ENCODE peak calls at places on chromosomes 7 and 10, in four cellular contexts. One of them, this sample, is unnamed.

GRCh38 chr7:155951554-155952158 is 139.4 kb upstream of the SHH start:
- DNase-seq in tibial nerve: no peak
- DNase-seq in stimulated activated CD8-positive, alpha-beta memory T cell treated with anti-CD3 and anti-CD28 coated beads, Interleukin-2, amount 100 ng/mL, for 48 hours: no peak
- DNase-seq in hepatocyte: peak; percentile 79
- DNase-seq in this sample: peak; percentile 86

GRCh38 chr10:70666960-70667798 is 5.1 kb upstream of the ADAMTS14 start:
- DNase-seq in tibial nerve: no peak
- DNase-seq in stimulated activated CD8-positive, alpha-beta memory T cell treated with anti-CD3 and anti-CD28 coated beads, Interleukin-2, amount 100 ng/mL, for 48 hours: no peak
- DNase-seq in hepatocyte: no peak
- DNase-seq in this sample: no peak

GRCh38 chr7:124712017-124712416 is 53.6 kb downstream of the GPR37 start:
- DNase-seq in tibial nerve: no peak
- DNase-seq in stimulated activated CD8-positive, alpha-beta memory T cell treated with anti-CD3 and anti-CD28 coated beads, Interleukin-2, amount 100 ng/mL, for 48 hours: no peak
- DNase-seq in hepatocyte: no peak
- DNase-seq in this sample: no peak

GRCh38 chr10:2108496-2108895 is 371.2 kb upstream of the ADARB2 start:
- DNase-seq in tibial nerve: no peak
- DNase-seq in stimulated activated CD8-positive, alpha-beta memory T cell treated with anti-CD3 and anti-CD28 coated beads, Interleukin-2, amount 100 ng/mL, for 48 hours: no peak
- DNase-seq in hepatocyte: no peak
- DNase-seq in this sample: no peak

GRCh38 chr10:126052171-126052570 is 155.8 kb downstream of the FANK1 start:
- DNase-seq in tibial nerve: no peak
- DNase-seq in stimulated activated CD8-positive, alpha-beta memory T cell treated with anti-CD3 and anti-CD28 coated beads, Interleukin-2, amount 100 ng/mL, for 48 hours: no peak
- DNase-seq in hepatocyte: no peak
- DNase-seq in this sample: no peak

GRCh38 chr7:45924283-45924682 is 3.2 kb upstream of the IGFBP3 start:
- DNase-seq in tibial nerve: no peak
- DNase-seq in stimulated activated CD8-positive, alpha-beta memory T cell treated with anti-CD3 and anti-CD28 coated beads, Interleukin-2, amount 100 ng/mL, for 48 hours: no peak
- DNase-seq in hepatocyte: peak; percentile 56
- DNase-seq in this sample: peak; percentile 44

GRCh38 chr7:36287371-36288241 is 102.1 kb upstream of the ANLN start:
- DNase-seq in tibial nerve: no peak
- DNase-seq in stimulated activated CD8-positive, alpha-beta memory T cell treated with anti-CD3 and anti-CD28 coated beads, Interleukin-2, amount 100 ng/mL, for 48 hours: no peak
- DNase-seq in hepatocyte: no peak
- DNase-seq in this sample: no peak

GRCh38 chr7:92790987-92791386 is 45.4 kb downstream of the CDK6 start:
- DNase-seq in tibial nerve: no peak
- DNase-seq in stimulated activated CD8-positive, alpha-beta memory T cell treated with anti-CD3 and anti-CD28 coated beads, Interleukin-2, amount 100 ng/mL, for 48 hours: no peak
- DNase-seq in hepatocyte: no peak
- DNase-seq in this sample: peak; percentile 1

GRCh38 chr7:29132980-29133379 is 13.4 kb downstream of the CPVL start:
- DNase-seq in tibial nerve: no peak
- DNase-seq in stimulated activated CD8-positive, alpha-beta memory T cell treated with anti-CD3 and anti-CD28 coated beads, Interleukin-2, amount 100 ng/mL, for 48 hours: no peak
- DNase-seq in hepatocyte: no peak
- DNase-seq in this sample: no peak

GRCh38 chr10:119620241-119620753 is 23.5 kb upstream of the TIAL1 start:
- DNase-seq in tibial nerve: no peak
- DNase-seq in stimulated activated CD8-positive, alpha-beta memory T cell treated with anti-CD3 and anti-CD28 coated beads, Interleukin-2, amount 100 ng/mL, for 48 hours: no peak
- DNase-seq in hepatocyte: no peak
- DNase-seq in this sample: no peak

GRCh38 chr10:114822771-114823463 is 1.3 kb downstream of the FHIP2A start:
- DNase-seq in tibial nerve: no peak
- DNase-seq in stimulated activated CD8-positive, alpha-beta memory T cell treated with anti-CD3 and anti-CD28 coated beads, Interleukin-2, amount 100 ng/mL, for 48 hours: no peak
- DNase-seq in hepatocyte: peak; percentile 16
- DNase-seq in this sample: no peak

GRCh38 chr10:26978531-26978930 is 117.8 kb upstream of the ABI1 start:
- DNase-seq in tibial nerve: no peak
- DNase-seq in stimulated activated CD8-positive, alpha-beta memory T cell treated with anti-CD3 and anti-CD28 coated beads, Interleukin-2, amount 100 ng/mL, for 48 hours: no peak
- DNase-seq in hepatocyte: no peak
- DNase-seq in this sample: no peak

GRCh38 chr10:64090865-64091264 is 569.7 kb downstream of the REEP3 start:
- DNase-seq in tibial nerve: no peak
- DNase-seq in stimulated activated CD8-positive, alpha-beta memory T cell treated with anti-CD3 and anti-CD28 coated beads, Interleukin-2, amount 100 ng/mL, for 48 hours: no peak
- DNase-seq in hepatocyte: no peak
- DNase-seq in this sample: no peak

GRCh38 chr10:16673443-16673842 is 143.8 kb downstream of the RSU1 start:
- DNase-seq in tibial nerve: no peak
- DNase-seq in stimulated activated CD8-positive, alpha-beta memory T cell treated with anti-CD3 and anti-CD28 coated beads, Interleukin-2, amount 100 ng/mL, for 48 hours: no peak
- DNase-seq in hepatocyte: no peak
- DNase-seq in this sample: no peak

GRCh38 chr10:60549686-60550085 is 160.0 kb upstream of the ANK3 start:
- DNase-seq in tibial nerve: no peak
- DNase-seq in stimulated activated CD8-positive, alpha-beta memory T cell treated with anti-CD3 and anti-CD28 coated beads, Interleukin-2, amount 100 ng/mL, for 48 hours: no peak
- DNase-seq in hepatocyte: peak; percentile 15
- DNase-seq in this sample: no peak

GRCh38 chr10:36119439-36119838 is 477.3 kb upstream of the FZD8 start:
- DNase-seq in tibial nerve: peak; percentile 5
- DNase-seq in stimulated activated CD8-positive, alpha-beta memory T cell treated with anti-CD3 and anti-CD28 coated beads, Interleukin-2, amount 100 ng/mL, for 48 hours: no peak
- DNase-seq in hepatocyte: no peak
- DNase-seq in this sample: no peak

GRCh38 chr7:25851332-25852248 is 300.4 kb upstream of the NFE2L3 start:
- DNase-seq in tibial nerve: peak; percentile 94
- DNase-seq in stimulated activated CD8-positive, alpha-beta memory T cell treated with anti-CD3 and anti-CD28 coated beads, Interleukin-2, amount 100 ng/mL, for 48 hours: peak; percentile 48
- DNase-seq in hepatocyte: peak; percentile 94
- DNase-seq in this sample: peak; percentile 58

GRCh38 chr7:101567231-101567630 is 61.9 kb downstream of the MYL10 start:
- DNase-seq in tibial nerve: no peak
- DNase-seq in stimulated activated CD8-positive, alpha-beta memory T cell treated with anti-CD3 and anti-CD28 coated beads, Interleukin-2, amount 100 ng/mL, for 48 hours: no peak
- DNase-seq in hepatocyte: no peak
- DNase-seq in this sample: no peak

GRCh38 chr7:55690-56248 is 136.6 kb upstream of the FAM20C start:
- DNase-seq in tibial nerve: no peak
- DNase-seq in stimulated activated CD8-positive, alpha-beta memory T cell treated with anti-CD3 and anti-CD28 coated beads, Interleukin-2, amount 100 ng/mL, for 48 hours: no peak
- DNase-seq in hepatocyte: no peak
- DNase-seq in this sample: no peak

GRCh38 chr7:95883208-95883607 is 110.9 kb downstream of the DYNC1I1 start:
- DNase-seq in tibial nerve: no peak
- DNase-seq in stimulated activated CD8-positive, alpha-beta memory T cell treated with anti-CD3 and anti-CD28 coated beads, Interleukin-2, amount 100 ng/mL, for 48 hours: no peak
- DNase-seq in hepatocyte: no peak
- DNase-seq in this sample: no peak

GRCh38 chr7:108650487-108650886 is 80.8 kb downstream of the DNAJB9 start:
- DNase-seq in tibial nerve: no peak
- DNase-seq in stimulated activated CD8-positive, alpha-beta memory T cell treated with anti-CD3 and anti-CD28 coated beads, Interleukin-2, amount 100 ng/mL, for 48 hours: no peak
- DNase-seq in hepatocyte: no peak
- DNase-seq in this sample: no peak

This sample was measured in HTR-8/SVneo.